ENCODE peak calls at places on chromosome 12, in five cellular contexts. G is transverse colon, Z is IMR-90, F is tibial nerve, U is adrenal gland. W is an unnamed sample.

GRCh38 chr12:110656071-110656655 is 32.8 kb downstream of the HVCN1 start:
- DNase-seq in Z (no peak), U (no peak), G (no peak), F (no peak), W (no peak)

GRCh38 chr12:112419269-112420133 is 754 bp downstream of the PTPN11 start:
- DNase-seq in Z (peak; percentile 82), G (peak; percentile 61), U (peak; percentile 84), F (peak; percentile 53), W (peak; percentile 75)

GRCh38 chr12:45981075-45981837 is 9.1 kb downstream of the SCAF11 start:
- DNase-seq in U (no peak), G (no peak), Z (no peak), F (no peak), W (no peak)

GRCh38 chr12:82745062-82745461 is 58.4 kb downstream of the TMTC2 start:
- DNase-seq in G (no peak), U (no peak), F (no peak), Z (no peak), W (no peak)

GRCh38 chr12:130973109-130973508 is 19.4 kb downstream of the ADGRD1 start:
- DNase-seq in Z (no peak), U (no peak), F (no peak), G (no peak), W (peak; percentile 10)

GRCh38 chr12:60977966-60978365 is 1282.2 kb upstream of the USP15 start:
- DNase-seq in G (no peak), Z (no peak), U (no peak), F (no peak), W (no peak)

GRCh38 chr12:115946867-115947695 is 330.4 kb downstream of the MED13L start:
- DNase-seq in F (no peak), U (no peak), G (no peak), Z (peak; percentile 10), W (no peak)

GRCh38 chr12:13982010-13982409 is 608 bp upstream of the GRIN2B start:
- DNase-seq in G (peak; percentile 15), Z (no peak), F (no peak), U (no peak), W (no peak)

GRCh38 chr12:101552277-101552676 is 42.5 kb upstream of the MYBPC1 start:
- DNase-seq in F (no peak), U (peak; percentile 30), Z (peak; percentile 65), G (no peak), W (no peak)

GRCh38 chr12:25835385-25835784 is 123.1 kb upstream of the RASSF8 start:
- DNase-seq in G (no peak), U (no peak), F (no peak), Z (no peak), W (no peak)

GRCh38 chr12:58364389-58365086 is 423.2 kb downstream of the ATP23 start:
- DNase-seq in U (no peak), F (no peak), G (no peak), Z (peak; percentile 99), W (no peak)

GRCh38 chr12:101050631-101051030 is 159.4 kb downstream of the SLC5A8 start:
- DNase-seq in G (no peak), U (no peak), F (no peak), Z (peak; percentile 7), W (no peak)

GRCh38 chr12:117507547-117507946 is 146.1 kb upstream of the NOS1 start:
- DNase-seq in G (no peak), F (no peak), U (no peak), Z (no peak), W (no peak)

GRCh38 chr12:66768293-66768692 is 89.4 kb upstream of the GRIP1 start:
- DNase-seq in F (no peak), U (no peak), G (peak; percentile 17), Z (no peak), W (no peak)

GRCh38 chr12:110179291-110179690 is 55.1 kb downstream of the IFT81 start:
- DNase-seq in F (no peak), Z (peak; percentile 69), U (no peak), G (no peak), W (no peak)

GRCh38 chr12:127515941-127516340 is 751.0 kb upstream of the TMEM132C start:
- DNase-seq in Z (peak; percentile 10), U (no peak), G (no peak), F (no peak), W (no peak)

GRCh38 chr12:12336511-12336910 is 13.5 kb downstream of the MANSC1 start:
- DNase-seq in U (no peak), G (no peak), F (no peak), Z (no peak), W (no peak)

GRCh38 chr12:124438415-124439056 is 128.9 kb downstream of the NCOR2 start:
- DNase-seq in G (no peak), F (no peak), Z (no peak), U (no peak), W (no peak)

GRCh38 chr12:52496590-52497071 is 3.6 kb upstream of the KRT6A start:
- DNase-seq in F (no peak), G (no peak), Z (peak; percentile 40), U (no peak), W (peak; percentile 44)

GRCh38 chr12:52494518-52494917 is 1.5 kb upstream of the KRT6A start:
- DNase-seq in U (peak; percentile 37), Z (no peak), G (peak; percentile 17), F (peak; percentile 66), W (peak; percentile 46)

GRCh38 chr12:52494100-52494499 is 1.0 kb upstream of the KRT6A start:
- DNase-seq in G (no peak), F (no peak), U (no peak), Z (no peak), W (no peak)

GRCh38 chr12:52496054-52496453 is 3.0 kb upstream of the KRT6A start:
- DNase-seq in G (no peak), F (no peak), U (no peak), Z (no peak), W (no peak)

GRCh38 chr12:52495385-52495784 is 2.3 kb upstream of the KRT6A start:
- DNase-seq in G (no peak), F (no peak), Z (no peak), U (no peak), W (no peak)
- H3K4me1 ChIP-seq in G (no peaks in the 10 kb centered on the region), F (peaks cover 4% of the 10 kb centered on the region), Z (no peaks in the 10 kb centered on the region), U (no peaks in the 10 kb centered on the region), W (no peaks in the 10 kb centered on the region)

DNA sequence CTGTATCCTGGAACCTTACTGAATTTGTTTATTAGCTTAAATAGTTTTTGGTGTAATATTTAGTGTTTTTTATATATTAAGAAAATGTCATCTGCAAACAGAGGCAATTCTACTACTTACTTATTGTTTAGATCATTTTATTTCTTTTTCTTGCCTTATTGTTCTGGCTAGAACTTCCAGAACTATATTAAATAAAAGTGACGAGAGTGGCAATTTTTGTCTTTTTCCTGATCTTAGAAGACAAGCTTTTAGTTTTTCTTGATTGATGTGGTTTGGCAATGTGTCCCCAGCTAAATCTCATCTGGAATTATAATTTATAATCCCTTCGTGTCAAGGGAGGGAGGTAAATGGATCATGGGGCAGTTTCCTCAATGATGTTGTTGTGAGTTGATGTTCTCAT is 857.8 kb downstream of the SLC6A15 start:
- DNase-seq in Z (no peak), F (no peak), U (no peak), G (no peak), W (no peak)
- TF ChIP-seq POLR2A in Z (no peak), F (no peak), U (no peak), G (no peak), W (no peak)

GRCh38 chr12:34109390-34109789 is 87.1 kb downstream of the ALG10 start:
- DNase-seq in Z (no peak), F (no peak), U (no peak), G (no peak), W (no peak)

GRCh38 chr12:34107016-34107415 is 84.7 kb downstream of the ALG10 start:
- DNase-seq in G (no peak), Z (no peak), U (no peak), F (no peak), W (no peak)

GRCh38 chr12:34108405-34108803 is 86.1 kb downstream of the ALG10 start:
- DNase-seq in Z (no peak), F (no peak), U (no peak), G (no peak), W (no peak)

GRCh38 chr12:34108967-34109366 is 86.7 kb downstream of the ALG10 start:
- DNase-seq in F (no peak), Z (no peak), G (no peak), U (no peak), W (no peak)

GRCh38 chr12:34107781-34108404 is 85.6 kb downstream of the ALG10 start:
- DNase-seq in Z (no peak), U (no peak), G (no peak), F (no peak), W (no peak)
- H3K9me3 ChIP-seq in Z (peaks cover 20% of the 10 kb centered on the region), U (no peaks in the 10 kb centered on the region), G (no peaks in the 10 kb centered on the region), F (no peaks in the 10 kb centered on the region), W (no peaks in the 10 kb centered on the region)

GRCh38 chr12:65613692-65614091 is 210.6 kb upstream of the HMGA2 start:
- DNase-seq in U (no peak), Z (peak; percentile 52), G (no peak), F (no peak), W (no peak)
- H3K4me1 ChIP-seq in U (no peaks in the 10 kb centered on the region), Z (peaks cover 16% of the 10 kb centered on the region), G (no peaks in the 10 kb centered on the region), F (no peaks in the 10 kb centered on the region), W (no peaks in the 10 kb centered on the region)

DNA sequence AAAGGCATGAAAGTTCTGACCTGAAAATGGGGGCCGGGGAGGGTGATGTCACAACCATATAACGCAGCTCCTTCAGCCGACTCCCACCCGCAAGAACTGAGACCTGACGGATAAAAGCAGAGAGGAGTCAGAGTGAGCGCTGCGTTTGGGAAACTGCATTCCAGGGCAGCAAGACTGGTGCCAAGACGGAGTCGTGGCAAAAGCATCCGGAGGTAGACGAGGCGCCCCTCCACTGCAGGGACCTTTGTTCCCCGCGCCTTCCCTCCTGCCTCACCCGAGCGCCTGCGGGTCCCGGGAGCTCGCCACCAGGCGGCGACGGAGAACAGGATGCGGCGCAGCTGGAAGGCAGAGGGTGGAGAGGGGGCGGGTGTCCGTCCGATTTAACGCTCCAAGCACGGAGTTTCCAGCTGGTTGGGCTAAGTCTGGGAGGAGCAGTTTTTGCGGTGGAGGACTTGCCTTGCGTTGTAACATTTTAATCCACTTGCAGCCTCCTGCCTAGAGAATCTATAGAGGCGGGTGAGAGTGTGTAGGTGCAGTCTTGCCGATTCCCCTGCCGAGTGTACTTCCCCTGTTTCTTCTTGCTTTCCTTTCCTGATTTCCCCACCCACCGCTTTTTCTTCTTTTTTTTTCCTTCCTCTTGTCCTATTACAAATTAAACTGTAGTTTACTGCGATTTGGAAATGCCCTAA is 1.2 kb upstream of the CPNE8 start:
- DNase-seq in Z (no peak), F (peak; percentile 81), U (peak; percentile 91), G (peak; percentile 91), W (peak; percentile 86)
- TF ChIP-seq POLR2A in Z (no peak), F (peak; percentile 41), U (peak; percentile 67), G (peak; percentile 45), W (peak; percentile 45)

DNA sequence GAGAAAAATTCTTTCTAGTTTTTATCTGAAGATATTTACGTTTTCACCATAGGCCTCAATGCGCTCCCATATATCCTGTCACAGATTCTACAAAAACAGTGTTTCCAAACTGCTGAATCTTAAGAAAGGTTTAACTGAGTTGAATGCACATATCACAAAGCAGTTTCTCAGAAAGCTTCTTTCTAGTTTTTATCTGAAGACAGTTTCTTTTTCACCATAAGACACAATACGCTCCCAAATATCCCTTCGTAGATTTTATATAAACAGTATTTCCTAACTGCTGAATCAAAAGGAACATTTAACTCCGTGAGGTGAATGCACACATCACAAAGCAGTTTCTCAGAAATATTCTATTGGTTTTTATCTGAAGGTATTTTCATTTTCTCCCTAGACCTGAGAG is 385.5 kb downstream of the ALG10 start:
- DNase-seq in F (no peak), Z (no peak), G (no peak), U (no peak), W (no peak)
- H3K9me3 ChIP-seq in F (no peaks in the 10 kb centered on the region), Z (peaks cover 36% of the 10 kb centered on the region), G (peaks cover 84% of the 10 kb centered on the region), U (peaks cover 28% of the 10 kb centered on the region), W (peaks cover 6% of the 10 kb centered on the region)

W was measured in uterus.